ENCODE peak calls at places on chromosomes 5 and 9, in ten cellular contexts. One of them, this sample, is unnamed.

GRCh38 chr5:142145106-142145900 is 36.7 kb downstream of the NDFIP1 start:
- DNase-seq in GM23338: peak
- DNase-seq in T-helper 17 cell: no peak
- DNase-seq in fibroblast of pulmonary artery: peak
- DNase-seq in activated naive CD4-positive, alpha-beta T cell: peak
- DNase-seq in mesothelial cell of epicardium: peak
- DNase-seq in substantia nigra: no peak
- DNase-seq in epithelial cell of esophagus: peak
- DNase-seq in NCI-H1436: peak
- DNase-seq in thyroid gland: peak
- DNase-seq in this sample: peak

GRCh38 chr9:31236344-31236743 is 1148.1 kb upstream of the ACO1 start:
- DNase-seq in activated naive CD4-positive, alpha-beta T cell: no peak
- DNase-seq in mesothelial cell of epicardium: no peak
- DNase-seq in GM23338: no peak
- DNase-seq in fibroblast of pulmonary artery: no peak
- DNase-seq in NCI-H1436: no peak
- DNase-seq in substantia nigra: no peak
- DNase-seq in epithelial cell of esophagus: peak
- DNase-seq in T-helper 17 cell: no peak
- DNase-seq in thyroid gland: no peak
- DNase-seq in this sample: no peak

GRCh38 chr9:20604561-20604960 is 17.7 kb downstream of the MLLT3 start:
- DNase-seq in substantia nigra: no peak
- DNase-seq in activated naive CD4-positive, alpha-beta T cell: no peak
- DNase-seq in epithelial cell of esophagus: no peak
- DNase-seq in T-helper 17 cell: no peak
- DNase-seq in thyroid gland: no peak
- DNase-seq in GM23338: no peak
- DNase-seq in fibroblast of pulmonary artery: peak
- DNase-seq in NCI-H1436: no peak
- DNase-seq in mesothelial cell of epicardium: no peak
- DNase-seq in this sample: peak

GRCh38 chr5:133370281-133370890 is 242.0 kb downstream of the FSTL4 start:
- DNase-seq in substantia nigra: no peak
- DNase-seq in fibroblast of pulmonary artery: no peak
- DNase-seq in mesothelial cell of epicardium: peak
- DNase-seq in T-helper 17 cell: no peak
- DNase-seq in thyroid gland: no peak
- DNase-seq in epithelial cell of esophagus: peak
- DNase-seq in GM23338: no peak
- DNase-seq in NCI-H1436: no peak
- DNase-seq in activated naive CD4-positive, alpha-beta T cell: no peak
- DNase-seq in this sample: no peak

GRCh38 chr5:14871573-14872069 is at the start of gene ANKH:
- DNase-seq in substantia nigra: peak
- DNase-seq in epithelial cell of esophagus: peak
- DNase-seq in mesothelial cell of epicardium: peak
- DNase-seq in thyroid gland: peak
- DNase-seq in fibroblast of pulmonary artery: peak
- DNase-seq in activated naive CD4-positive, alpha-beta T cell: peak
- DNase-seq in T-helper 17 cell: peak
- DNase-seq in GM23338: peak
- DNase-seq in NCI-H1436: peak
- DNase-seq in this sample: peak

GRCh38 chr5:74338101-74338388 is 302.5 kb downstream of the ENC1 start:
- DNase-seq in substantia nigra: no peak
- DNase-seq in thyroid gland: no peak
- DNase-seq in fibroblast of pulmonary artery: no peak
- DNase-seq in epithelial cell of esophagus: no peak
- DNase-seq in NCI-H1436: no peak
- DNase-seq in mesothelial cell of epicardium: no peak
- DNase-seq in T-helper 17 cell: no peak
- DNase-seq in activated naive CD4-positive, alpha-beta T cell: no peak
- DNase-seq in GM23338: no peak
- DNase-seq in this sample: no peak

GRCh38 chr5:135393691-135394090 is 5.3 kb downstream of the MACROH2A1 start:
- DNase-seq in epithelial cell of esophagus: no peak
- DNase-seq in thyroid gland: no peak
- DNase-seq in substantia nigra: no peak
- DNase-seq in GM23338: no peak
- DNase-seq in fibroblast of pulmonary artery: no peak
- DNase-seq in T-helper 17 cell: no peak
- DNase-seq in activated naive CD4-positive, alpha-beta T cell: no peak
- DNase-seq in NCI-H1436: no peak
- DNase-seq in mesothelial cell of epicardium: no peak
- DNase-seq in this sample: peak

GRCh38 chr5:68456756-68457217 is 241.2 kb downstream of the PIK3R1 start:
- DNase-seq in T-helper 17 cell: no peak
- DNase-seq in NCI-H1436: no peak
- DNase-seq in epithelial cell of esophagus: peak
- DNase-seq in substantia nigra: no peak
- DNase-seq in fibroblast of pulmonary artery: peak
- DNase-seq in GM23338: no peak
- DNase-seq in thyroid gland: peak
- DNase-seq in mesothelial cell of epicardium: no peak
- DNase-seq in activated naive CD4-positive, alpha-beta T cell: no peak
- DNase-seq in this sample: peak

GRCh38 chr5:133322743-133323142 is 270.9 kb downstream of the HSPA4 start:
- DNase-seq in activated naive CD4-positive, alpha-beta T cell: no peak
- DNase-seq in fibroblast of pulmonary artery: no peak
- DNase-seq in thyroid gland: no peak
- DNase-seq in GM23338: no peak
- DNase-seq in epithelial cell of esophagus: no peak
- DNase-seq in T-helper 17 cell: no peak
- DNase-seq in mesothelial cell of epicardium: no peak
- DNase-seq in substantia nigra: no peak
- DNase-seq in NCI-H1436: no peak
- DNase-seq in this sample: no peak

GRCh38 chr5:90632799-90633198 is 74.2 kb downstream of the ADGRV1 start:
- DNase-seq in substantia nigra: no peak
- DNase-seq in T-helper 17 cell: no peak
- DNase-seq in activated naive CD4-positive, alpha-beta T cell: no peak
- DNase-seq in NCI-H1436: no peak
- DNase-seq in fibroblast of pulmonary artery: no peak
- DNase-seq in epithelial cell of esophagus: no peak
- DNase-seq in mesothelial cell of epicardium: no peak
- DNase-seq in thyroid gland: no peak
- DNase-seq in GM23338: peak
- DNase-seq in this sample: no peak

GRCh38 chr5:115749016-115749415 is 67.4 kb downstream of the CDO1 start:
- DNase-seq in mesothelial cell of epicardium: no peak
- DNase-seq in activated naive CD4-positive, alpha-beta T cell: no peak
- DNase-seq in T-helper 17 cell: no peak
- DNase-seq in GM23338: no peak
- DNase-seq in thyroid gland: no peak
- DNase-seq in substantia nigra: no peak
- DNase-seq in epithelial cell of esophagus: peak
- DNase-seq in NCI-H1436: no peak
- DNase-seq in fibroblast of pulmonary artery: no peak
- DNase-seq in this sample: no peak

GRCh38 chr5:154972476-154973080 is 31.7 kb downstream of the MRPL22 start:
- DNase-seq in substantia nigra: no peak
- DNase-seq in mesothelial cell of epicardium: peak
- DNase-seq in thyroid gland: peak
- DNase-seq in T-helper 17 cell: no peak
- DNase-seq in fibroblast of pulmonary artery: peak
- DNase-seq in GM23338: peak
- DNase-seq in NCI-H1436: peak
- DNase-seq in epithelial cell of esophagus: peak
- DNase-seq in activated naive CD4-positive, alpha-beta T cell: no peak
- DNase-seq in this sample: peak

GRCh38 chr5:132325691-132326090 is 31.5 kb downstream of the SLC22A4 start:
- DNase-seq in epithelial cell of esophagus: no peak
- DNase-seq in T-helper 17 cell: no peak
- DNase-seq in NCI-H1436: no peak
- DNase-seq in thyroid gland: no peak
- DNase-seq in substantia nigra: no peak
- DNase-seq in fibroblast of pulmonary artery: no peak
- DNase-seq in mesothelial cell of epicardium: no peak
- DNase-seq in activated naive CD4-positive, alpha-beta T cell: no peak
- DNase-seq in GM23338: peak
- DNase-seq in this sample: no peak

GRCh38 chr9:79693750-79694149 is 122.0 kb downstream of the TLE4 start:
- DNase-seq in fibroblast of pulmonary artery: no peak
- DNase-seq in NCI-H1436: no peak
- DNase-seq in mesothelial cell of epicardium: no peak
- DNase-seq in thyroid gland: no peak
- DNase-seq in epithelial cell of esophagus: no peak
- DNase-seq in activated naive CD4-positive, alpha-beta T cell: no peak
- DNase-seq in T-helper 17 cell: no peak
- DNase-seq in substantia nigra: no peak
- DNase-seq in GM23338: no peak
- DNase-seq in this sample: no peak

GRCh38 chr9:93059960-93060591 is 1.6 kb downstream of the SUSD3 start:
- DNase-seq in GM23338: peak
- DNase-seq in fibroblast of pulmonary artery: no peak
- DNase-seq in epithelial cell of esophagus: no peak
- DNase-seq in thyroid gland: no peak
- DNase-seq in mesothelial cell of epicardium: no peak
- DNase-seq in T-helper 17 cell: no peak
- DNase-seq in NCI-H1436: no peak
- DNase-seq in substantia nigra: no peak
- DNase-seq in activated naive CD4-positive, alpha-beta T cell: no peak
- DNase-seq in this sample: no peak

GRCh38 chr9:131271506-131271931 is 4.8 kb downstream of the FAM78A start:
- DNase-seq in activated naive CD4-positive, alpha-beta T cell: no peak
- DNase-seq in mesothelial cell of epicardium: no peak
- DNase-seq in thyroid gland: no peak
- DNase-seq in fibroblast of pulmonary artery: no peak
- DNase-seq in substantia nigra: no peak
- DNase-seq in NCI-H1436: no peak
- DNase-seq in GM23338: no peak
- DNase-seq in T-helper 17 cell: no peak
- DNase-seq in epithelial cell of esophagus: no peak
- DNase-seq in this sample: no peak

GRCh38 chr9:93013856-93014582 is 44.5 kb upstream of the SUSD3 start:
- DNase-seq in epithelial cell of esophagus: no peak
- DNase-seq in mesothelial cell of epicardium: peak
- DNase-seq in thyroid gland: no peak
- DNase-seq in substantia nigra: no peak
- DNase-seq in fibroblast of pulmonary artery: no peak
- DNase-seq in NCI-H1436: no peak
- DNase-seq in T-helper 17 cell: no peak
- DNase-seq in GM23338: peak
- DNase-seq in activated naive CD4-positive, alpha-beta T cell: no peak
- DNase-seq in this sample: no peak

GRCh38 chr5:140246378-140247122 is 56.4 kb downstream of the PFDN1 start:
- DNase-seq in thyroid gland: no peak
- DNase-seq in GM23338: no peak
- DNase-seq in fibroblast of pulmonary artery: peak
- DNase-seq in T-helper 17 cell: no peak
- DNase-seq in NCI-H1436: no peak
- DNase-seq in epithelial cell of esophagus: peak
- DNase-seq in mesothelial cell of epicardium: no peak
- DNase-seq in activated naive CD4-positive, alpha-beta T cell: no peak
- DNase-seq in substantia nigra: no peak
- DNase-seq in this sample: peak

GRCh38 chr5:143431789-143432188 is 28.3 kb upstream of the NR3C1 start:
- DNase-seq in substantia nigra: no peak
- DNase-seq in epithelial cell of esophagus: no peak
- DNase-seq in activated naive CD4-positive, alpha-beta T cell: no peak
- DNase-seq in thyroid gland: no peak
- DNase-seq in NCI-H1436: no peak
- DNase-seq in T-helper 17 cell: no peak
- DNase-seq in mesothelial cell of epicardium: no peak
- DNase-seq in GM23338: no peak
- DNase-seq in fibroblast of pulmonary artery: no peak
- DNase-seq in this sample: no peak

GRCh38 chr5:50595199-50595598 is 71.2 kb upstream of the PARP8 start:
- DNase-seq in mesothelial cell of epicardium: no peak
- DNase-seq in thyroid gland: no peak
- DNase-seq in activated naive CD4-positive, alpha-beta T cell: no peak
- DNase-seq in fibroblast of pulmonary artery: peak
- DNase-seq in substantia nigra: no peak
- DNase-seq in T-helper 17 cell: no peak
- DNase-seq in NCI-H1436: no peak
- DNase-seq in epithelial cell of esophagus: peak
- DNase-seq in GM23338: no peak
- DNase-seq in this sample: peak

GRCh38 chr5:32777733-32778132 is 66.6 kb downstream of the NPR3 start:
- DNase-seq in NCI-H1436: no peak
- DNase-seq in epithelial cell of esophagus: no peak
- DNase-seq in substantia nigra: no peak
- DNase-seq in T-helper 17 cell: no peak
- DNase-seq in mesothelial cell of epicardium: no peak
- DNase-seq in thyroid gland: no peak
- DNase-seq in fibroblast of pulmonary artery: peak
- DNase-seq in activated naive CD4-positive, alpha-beta T cell: no peak
- DNase-seq in GM23338: no peak
- DNase-seq in this sample: peak

GRCh38 chr9:15144567-15145174 is 162.3 kb downstream of the TTC39B start:
- DNase-seq in fibroblast of pulmonary artery: no peak
- DNase-seq in GM23338: no peak
- DNase-seq in thyroid gland: no peak
- DNase-seq in epithelial cell of esophagus: peak
- DNase-seq in T-helper 17 cell: no peak
- DNase-seq in substantia nigra: no peak
- DNase-seq in mesothelial cell of epicardium: no peak
- DNase-seq in activated naive CD4-positive, alpha-beta T cell: no peak
- DNase-seq in NCI-H1436: no peak
- DNase-seq in this sample: no peak

GRCh38 chr5:61431923-61432620 is 100.0 kb downstream of the ZSWIM6 start:
- DNase-seq in substantia nigra: no peak
- DNase-seq in GM23338: no peak
- DNase-seq in fibroblast of pulmonary artery: no peak
- DNase-seq in mesothelial cell of epicardium: no peak
- DNase-seq in T-helper 17 cell: no peak
- DNase-seq in activated naive CD4-positive, alpha-beta T cell: no peak
- DNase-seq in thyroid gland: no peak
- DNase-seq in NCI-H1436: no peak
- DNase-seq in epithelial cell of esophagus: peak
- DNase-seq in this sample: no peak

GRCh38 chr5:52452098-52452497 is 335.6 kb upstream of the ITGA1 start:
- DNase-seq in activated naive CD4-positive, alpha-beta T cell: no peak
- DNase-seq in fibroblast of pulmonary artery: no peak
- DNase-seq in mesothelial cell of epicardium: no peak
- DNase-seq in NCI-H1436: no peak
- DNase-seq in epithelial cell of esophagus: no peak
- DNase-seq in T-helper 17 cell: no peak
- DNase-seq in thyroid gland: no peak
- DNase-seq in GM23338: peak
- DNase-seq in substantia nigra: no peak
- DNase-seq in this sample: no peak

GRCh38 chr5:142722896-142723295 is 37.0 kb upstream of the FGF1 start:
- DNase-seq in substantia nigra: no peak
- DNase-seq in activated naive CD4-positive, alpha-beta T cell: no peak
- DNase-seq in T-helper 17 cell: no peak
- DNase-seq in fibroblast of pulmonary artery: no peak
- DNase-seq in NCI-H1436: no peak
- DNase-seq in GM23338: no peak
- DNase-seq in mesothelial cell of epicardium: no peak
- DNase-seq in thyroid gland: no peak
- DNase-seq in epithelial cell of esophagus: no peak
- DNase-seq in this sample: no peak

GRCh38 chr9:90901933-90902332 is 100.3 kb downstream of the SYK start:
- DNase-seq in mesothelial cell of epicardium: no peak
- DNase-seq in fibroblast of pulmonary artery: no peak
- DNase-seq in thyroid gland: no peak
- DNase-seq in T-helper 17 cell: no peak
- DNase-seq in GM23338: no peak
- DNase-seq in epithelial cell of esophagus: no peak
- DNase-seq in NCI-H1436: no peak
- DNase-seq in substantia nigra: no peak
- DNase-seq in activated naive CD4-positive, alpha-beta T cell: no peak
- DNase-seq in this sample: no peak

GRCh38 chr9:136411358-136411757 is 900 bp downstream of the PMPCA start:
- DNase-seq in T-helper 17 cell: no peak
- DNase-seq in thyroid gland: no peak
- DNase-seq in substantia nigra: no peak
- DNase-seq in activated naive CD4-positive, alpha-beta T cell: no peak
- DNase-seq in GM23338: no peak
- DNase-seq in mesothelial cell of epicardium: no peak
- DNase-seq in epithelial cell of esophagus: no peak
- DNase-seq in fibroblast of pulmonary artery: no peak
- DNase-seq in NCI-H1436: no peak
- DNase-seq in this sample: no peak

GRCh38 chr9:130027533-130028370 is 15.2 kb downstream of the FNBP1 start:
- DNase-seq in activated naive CD4-positive, alpha-beta T cell: no peak
- DNase-seq in GM23338: no peak
- DNase-seq in fibroblast of pulmonary artery: no peak
- DNase-seq in thyroid gland: no peak
- DNase-seq in epithelial cell of esophagus: no peak
- DNase-seq in T-helper 17 cell: no peak
- DNase-seq in NCI-H1436: no peak
- DNase-seq in mesothelial cell of epicardium: no peak
- DNase-seq in substantia nigra: no peak
- DNase-seq in this sample: no peak